ENCODE peak calls at places on chromosomes 3 and 15, in four cellular contexts. One of them, this sample, is unnamed.

GRCh38 chr15:96887730-96888129 is 557.2 kb downstream of the NR2F2 start:
- DNase-seq in astrocyte: peak
- DNase-seq in AG04449: no peak
- DNase-seq in heart left ventricle: no peak
- DNase-seq in this sample: peak

GRCh38 chr3:50164056-50164455 is 8.9 kb downstream of the SEMA3F start:
- DNase-seq in astrocyte: peak
- DNase-seq in heart left ventricle: peak
- DNase-seq in AG04449: peak
- DNase-seq in this sample: peak

GRCh38 chr15:51184637-51185036 is 89.9 kb upstream of the TNFAIP8L3 start:
- DNase-seq in heart left ventricle: no peak
- DNase-seq in AG04449: no peak
- DNase-seq in astrocyte: no peak
- DNase-seq in this sample: no peak

GRCh38 chr3:130759692-130760338 is 13.2 kb upstream of the PIK3R4 start:
- DNase-seq in heart left ventricle: no peak
- DNase-seq in astrocyte: peak
- DNase-seq in AG04449: no peak
- DNase-seq in this sample: peak

GRCh38 chr3:94308767-94309166 is 245.9 kb downstream of the NSUN3 start:
- DNase-seq in astrocyte: no peak
- DNase-seq in heart left ventricle: no peak
- DNase-seq in AG04449: no peak
- DNase-seq in this sample: no peak

GRCh38 chr15:100542290-100542689 is 13.5 kb upstream of the CERS3 start:
- DNase-seq in AG04449: no peak
- DNase-seq in heart left ventricle: no peak
- DNase-seq in astrocyte: no peak
- DNase-seq in this sample: no peak

GRCh38 chr3:123036352-123037014 is 8.9 kb upstream of the SEMA5B start:
- DNase-seq in heart left ventricle: no peak
- DNase-seq in astrocyte: no peak
- DNase-seq in AG04449: no peak
- DNase-seq in this sample: peak

GRCh38 chr15:78691873-78692421 is 50.9 kb upstream of the CHRNB4 start:
- DNase-seq in astrocyte: no peak
- DNase-seq in AG04449: no peak
- DNase-seq in heart left ventricle: no peak
- DNase-seq in this sample: no peak

GRCh38 chr3:28786446-28786845 is 437.8 kb upstream of the AZI2 start:
- DNase-seq in AG04449: no peak
- DNase-seq in astrocyte: no peak
- DNase-seq in heart left ventricle: no peak
- DNase-seq in this sample: no peak

GRCh38 chr3:42803800-42804112 is 534 bp downstream of the HIGD1A start:
- DNase-seq in AG04449: no peak
- DNase-seq in astrocyte: no peak
- DNase-seq in heart left ventricle: peak
- DNase-seq in this sample: no peak

GRCh38 chr3:142724682-142725351 is 983 bp downstream of the TRPC1 start:
- DNase-seq in AG04449: no peak
- DNase-seq in astrocyte: peak
- DNase-seq in heart left ventricle: peak
- DNase-seq in this sample: peak

GRCh38 chr15:77060560-77060959 is 10.3 kb downstream of the TSPAN3 start:
- DNase-seq in heart left ventricle: no peak
- DNase-seq in astrocyte: peak
- DNase-seq in AG04449: no peak
- DNase-seq in this sample: peak

GRCh38 chr3:65483475-65483874 is 555.2 kb downstream of the MAGI1 start:
- DNase-seq in heart left ventricle: peak
- DNase-seq in astrocyte: peak
- DNase-seq in AG04449: peak
- DNase-seq in this sample: peak

GRCh38 chr15:94235041-94235440 is 3.7 kb downstream of the MCTP2 start:
- DNase-seq in heart left ventricle: no peak
- DNase-seq in astrocyte: no peak
- DNase-seq in AG04449: no peak
- DNase-seq in this sample: no peak

GRCh38 chr3:122263058-122263457 is 62.0 kb upstream of the CSTA start:
- DNase-seq in astrocyte: no peak
- DNase-seq in heart left ventricle: no peak
- DNase-seq in AG04449: no peak
- DNase-seq in this sample: no peak

GRCh38 chr3:196275126-196275525 is 12.4 kb downstream of the PCYT1A start:
- DNase-seq in astrocyte: peak
- DNase-seq in AG04449: no peak
- DNase-seq in heart left ventricle: no peak
- DNase-seq in this sample: peak

GRCh38 chr15:52117549-52117948 is 5.0 kb upstream of the BCL2L10 start:
- DNase-seq in AG04449: no peak
- DNase-seq in heart left ventricle: no peak
- DNase-seq in astrocyte: no peak
- DNase-seq in this sample: no peak

DNA sequence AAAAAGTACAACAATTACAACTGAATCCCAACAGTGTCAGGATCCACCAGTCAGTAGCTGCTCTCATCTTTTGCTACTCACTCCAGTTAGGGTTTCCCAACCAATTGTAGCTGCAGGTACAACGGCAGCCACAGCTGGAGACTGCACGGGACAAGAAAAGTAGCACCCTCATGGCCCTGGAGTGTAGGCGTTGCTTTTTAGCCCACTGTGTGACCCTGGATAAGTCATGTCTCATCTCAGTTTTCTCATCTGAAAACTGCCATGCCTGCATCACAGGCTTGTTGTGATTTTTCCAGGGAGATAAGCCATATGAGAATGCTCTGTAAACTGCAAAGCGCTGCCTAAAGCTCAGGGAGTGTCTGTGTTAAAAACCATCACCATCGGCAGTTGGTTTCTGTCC is 535.6 kb upstream of the IL12A start:
- DNase-seq in AG04449: no peak
- DNase-seq in astrocyte: no peak
- DNase-seq in heart left ventricle: no peak
- DNase-seq in this sample: no peak
- TF ChIP-seq CTCF in AG04449: no peak
- TF ChIP-seq CTCF in astrocyte: no peak
- TF ChIP-seq CTCF in heart left ventricle: no peak
- TF ChIP-seq CTCF in this sample: no peak

DNA sequence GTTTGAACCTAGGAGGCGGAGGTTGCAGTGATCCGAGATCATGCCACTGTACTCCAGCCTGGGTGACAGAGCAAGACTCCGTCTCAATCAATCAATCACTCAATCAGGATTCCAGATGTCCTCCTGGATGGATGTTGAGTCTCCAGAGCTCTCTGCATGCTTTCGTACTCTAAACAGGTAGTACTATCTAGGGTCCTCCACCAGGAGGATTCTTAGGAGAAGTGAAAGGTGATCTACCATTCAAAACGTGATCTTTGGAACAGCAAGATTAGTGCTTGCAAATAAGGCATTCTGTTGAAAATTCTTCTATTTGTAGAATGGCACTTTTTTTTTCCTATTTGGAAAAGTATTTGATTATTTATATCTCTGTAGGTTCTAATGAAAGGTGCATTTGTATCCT is 34.3 kb downstream of the CNOT10 start:
- DNase-seq in astrocyte: no peak
- DNase-seq in heart left ventricle: no peak
- DNase-seq in AG04449: no peak
- DNase-seq in this sample: no peak
- TF ChIP-seq CTCF in astrocyte: no peak
- TF ChIP-seq CTCF in heart left ventricle: no peak
- TF ChIP-seq CTCF in AG04449: no peak
- TF ChIP-seq CTCF in this sample: no peak

DNA sequence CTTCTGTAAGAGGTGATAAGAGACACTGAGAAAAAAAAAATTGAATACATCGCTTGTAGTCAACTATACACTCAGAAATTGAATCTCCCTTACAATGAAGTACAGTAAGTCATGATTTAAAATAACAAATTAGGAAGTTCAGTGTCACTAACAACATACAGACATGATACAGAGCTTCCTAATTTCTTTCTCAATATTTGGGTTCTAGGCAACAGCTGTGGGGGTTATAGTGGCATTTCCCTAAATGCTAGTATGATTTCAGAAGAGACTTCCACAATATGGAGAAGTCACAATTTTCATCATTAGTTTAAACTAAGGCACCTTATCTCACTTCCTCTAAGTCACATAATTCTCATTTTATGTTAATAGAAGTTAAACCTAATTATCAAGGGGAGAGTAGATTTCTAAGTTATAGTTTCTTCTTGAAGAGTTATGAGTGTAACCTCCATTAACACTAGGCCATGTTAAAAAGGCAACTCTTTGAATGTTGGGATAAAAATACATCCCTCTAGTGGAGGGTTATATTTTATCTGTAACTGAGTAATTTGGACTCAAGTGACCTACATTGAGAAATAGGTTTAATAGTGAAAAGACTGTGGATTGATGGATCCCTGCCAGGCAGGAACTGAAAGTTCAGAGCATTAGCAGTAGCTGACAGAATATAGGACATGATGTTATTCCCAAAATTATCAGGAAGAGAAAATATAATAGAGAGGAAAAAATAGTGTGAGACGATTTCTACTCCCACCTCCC is 286.0 kb upstream of the SUCLG2 start:
- DNase-seq in heart left ventricle: no peak
- DNase-seq in AG04449: no peak
- DNase-seq in astrocyte: no peak
- DNase-seq in this sample: peak
- TF ChIP-seq CTCF in heart left ventricle: no peak
- TF ChIP-seq CTCF in AG04449: no peak
- TF ChIP-seq CTCF in astrocyte: no peak
- TF ChIP-seq CTCF in this sample: peak

DNA sequence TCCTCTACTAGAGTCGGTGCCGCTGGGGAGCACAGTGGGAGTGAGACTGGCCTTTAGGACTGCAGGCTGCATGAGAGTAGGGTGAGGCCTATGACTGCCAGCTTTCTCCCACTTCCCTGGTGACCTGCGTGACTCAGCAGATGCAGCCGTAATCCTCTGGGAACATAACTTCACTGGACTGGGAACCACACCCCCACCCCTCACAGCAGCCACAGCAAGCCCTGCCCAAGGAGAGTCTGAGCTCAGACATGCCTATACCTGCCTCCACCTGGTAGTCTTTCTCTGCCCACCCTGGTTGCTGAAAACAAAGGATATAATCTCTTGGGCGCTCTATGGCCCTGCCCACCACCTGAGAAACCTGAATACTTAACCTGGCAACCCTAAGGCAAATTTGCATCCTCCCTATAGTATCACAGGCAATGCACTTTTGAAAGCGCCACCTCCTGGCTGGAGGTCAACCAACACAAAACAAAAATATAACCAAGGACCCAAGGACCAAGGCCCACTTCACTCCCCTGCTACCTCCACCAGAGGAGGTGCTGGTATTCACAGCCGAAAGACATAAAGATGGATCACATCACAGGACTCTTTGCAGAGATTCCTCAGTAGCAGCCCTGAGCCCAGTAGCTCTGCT is 308.9 kb downstream of the CTNNB1 start:
- DNase-seq in heart left ventricle: no peak
- DNase-seq in astrocyte: peak
- DNase-seq in AG04449: no peak
- DNase-seq in this sample: no peak
- TF ChIP-seq CTCF in heart left ventricle: no peak
- TF ChIP-seq CTCF in astrocyte: no peak
- TF ChIP-seq CTCF in AG04449: no peak
- TF ChIP-seq CTCF in this sample: peak